ENCODE peak calls at places on chromosomes 1 and 21, in six cellular contexts. N is HL-60, E is A549, V is SK-N-SH, J is K562, T is HCT116. K is an unnamed sample.

GRCh38 chr1:150256549-150257341 is 829 bp upstream of the CA14 start:
- DNase-seq in N (peak), E (no peak), V (no peak), J (no peak), T (no peak), K (peak)

GRCh38 chr1:248243204-248243603 is 12.0 kb downstream of the OR2M4 start:
- DNase-seq in N (peak), E (peak), V (peak), J (peak), T (no peak), K (peak)

GRCh38 chr1:21861602-21862429 is 49.8 kb downstream of the LDLRAD2 start:
- DNase-seq in N (no peak), E (peak), V (no peak), J (no peak), T (no peak), K (no peak)

GRCh38 chr1:56286956-56287355 is 292.4 kb downstream of the PLPP3 start:
- DNase-seq in N (no peak), E (no peak), V (no peak), J (no peak), T (no peak), K (no peak)

GRCh38 chr1:111679541-111679940 is 59.7 kb downstream of the INKA2 start:
- DNase-seq in N (no peak), E (no peak), V (no peak), J (no peak), T (no peak), K (no peak)

GRCh38 chr1:47438321-47439150 is 692 bp downstream of the FOXD2 start:
- DNase-seq in N (peak), E (no peak), V (no peak), J (peak), T (no peak), K (peak)

GRCh38 chr1:17765444-17766411 is 10.6 kb downstream of the ACTL8 start:
- DNase-seq in N (no peak), E (peak), V (no peak), J (no peak), T (no peak), K (no peak)

GRCh38 chr1:188166654-188167053 is 1337.9 kb downstream of the PLA2G4A start:
- DNase-seq in N (no peak), E (no peak), V (no peak), J (no peak), T (no peak), K (no peak)

GRCh38 chr1:17510138-17510537 is 29.4 kb upstream of the ARHGEF10L start:
- DNase-seq in N (no peak), E (no peak), V (no peak), J (no peak), T (no peak), K (no peak)

GRCh38 chr1:5099558-5099957 is 445.1 kb downstream of the AJAP1 start:
- DNase-seq in N (no peak), E (no peak), V (no peak), J (no peak), T (no peak), K (no peak)

GRCh38 chr1:20373764-20374163 is 83.1 kb downstream of the VWA5B1 start:
- DNase-seq in N (no peak), E (no peak), V (no peak), J (no peak), T (no peak), K (no peak)

GRCh38 chr1:26391450-26391849 is 18.9 kb upstream of the ZNF683 start:
- DNase-seq in N (peak), E (peak), V (peak), J (peak), T (peak), K (peak)

GRCh38 chr1:33680281-33680840 is 183.5 kb upstream of the HMGB4 start:
- DNase-seq in N (no peak), E (no peak), V (no peak), J (no peak), T (no peak), K (no peak)

GRCh38 chr1:108082741-108083562 is 117.2 kb downstream of the SLC25A24 start:
- DNase-seq in N (no peak), E (no peak), V (no peak), J (no peak), T (no peak), K (peak)

GRCh38 chr1:101291562-101292035 is 54.8 kb downstream of the S1PR1 start:
- DNase-seq in N (peak), E (no peak), V (no peak), J (no peak), T (no peak), K (no peak)

GRCh38 chr1:46020005-46020404 is 112.4 kb downstream of the PIK3R3 start:
- DNase-seq in N (no peak), E (no peak), V (no peak), J (no peak), T (no peak), K (no peak)

GRCh38 chr1:151147132-151147503 is 687 bp upstream of the SEMA6C start:
- DNase-seq in N (no peak), E (no peak), V (no peak), J (no peak), T (no peak), K (no peak)

GRCh38 chr21:34933609-34934345 is 115.3 kb downstream of the RUNX1 start:
- DNase-seq in N (no peak), E (no peak), V (no peak), J (no peak), T (no peak), K (no peak)

GRCh38 chr1:168391759-168392681 is 111.3 kb downstream of the TBX19 start:
- DNase-seq in N (no peak), E (peak), V (no peak), J (no peak), T (no peak), K (no peak)

GRCh38 chr1:43586136-43586726 is 55.5 kb downstream of the PTPRF start:
- DNase-seq in N (no peak), E (no peak), V (no peak), J (no peak), T (no peak), K (no peak)

GRCh38 chr1:33337994-33338494 is 17.1 kb upstream of the A3GALT2 start:
- DNase-seq in N (no peak), E (no peak), V (no peak), J (no peak), T (no peak), K (no peak)

GRCh38 chr1:99447716-99448115 is 183.4 kb downstream of the PLPPR4 start:
- DNase-seq in N (no peak), E (no peak), V (no peak), J (no peak), T (no peak), K (no peak)

GRCh38 chr1:160675641-160676410 is 29.0 kb upstream of the SLAMF1 start:
- DNase-seq in N (peak), E (peak), V (peak), J (peak), T (peak), K (peak)

GRCh38 chr1:14010431-14010830 is 310.4 kb downstream of the PRDM2 start:
- DNase-seq in N (no peak), E (no peak), V (no peak), J (no peak), T (no peak), K (no peak)

GRCh38 chr21:35467536-35467935 is 418.4 kb upstream of the RUNX1 start:
- DNase-seq in N (no peak), E (no peak), V (no peak), J (no peak), T (no peak), K (no peak)

GRCh38 chr1:212234431-212235298 is 50.5 kb upstream of the PPP2R5A start:
- DNase-seq in N (peak), E (peak), V (peak), J (peak), T (peak), K (no peak)

GRCh38 chr1:11355594-11356467 is 82.8 kb downstream of the UBIAD1 start:
- DNase-seq in N (no peak), E (no peak), V (peak), J (no peak), T (no peak), K (peak)

GRCh38 chr1:169886422-169886821 is 7.3 kb downstream of the SCYL3 start:
- DNase-seq in N (no peak), E (no peak), V (no peak), J (no peak), T (no peak), K (no peak)

GRCh38 chr21:36419996-36420395 is 34.8 kb downstream of the CHAF1B start:
- DNase-seq in N (peak), E (peak), V (peak), J (peak), T (peak), K (peak)

GRCh38 chr1:28971980-28972771 is 57.8 kb downstream of the EPB41 start:
- DNase-seq in N (no peak), E (peak), V (no peak), J (no peak), T (peak), K (no peak)

GRCh38 chr1:27529638-27530018 is 39.7 kb upstream of the WASF2 start:
- DNase-seq in N (no peak), E (no peak), V (no peak), J (no peak), T (no peak), K (no peak)

GRCh38 chr1:111615874-111616715 is 3.5 kb upstream of the RAP1A start:
- DNase-seq in N (peak), E (no peak), V (no peak), J (no peak), T (no peak), K (no peak)

GRCh38 chr1:154466136-154466665 is 35.8 kb upstream of the TDRD10 start:
- DNase-seq in N (no peak), E (no peak), V (no peak), J (no peak), T (no peak), K (no peak)
- TF ChIP-seq REST in N (no peak), E (no peak), V (no peak), J (no peak), T (no peak), K (no peak)

DNA sequence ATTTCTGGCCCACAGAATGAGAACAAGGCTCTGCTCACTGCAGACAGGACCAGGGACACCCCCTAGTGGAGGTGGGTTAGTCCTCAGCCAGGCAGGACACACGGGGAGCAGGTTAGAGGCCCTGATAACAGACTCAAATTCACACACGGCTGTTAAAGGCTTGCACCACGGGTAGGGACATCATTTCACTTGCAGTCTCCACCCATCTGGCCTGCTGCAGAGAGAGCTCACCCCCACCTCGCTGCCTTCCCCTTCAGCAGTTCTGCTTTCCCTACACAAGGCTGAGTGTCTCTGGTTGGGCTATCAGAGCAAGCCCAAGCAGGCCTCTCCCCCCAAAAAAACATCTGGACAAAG is 20.6 kb downstream of the MEF2D start:
- DNase-seq in N (peak), E (no peak), V (no peak), J (no peak), T (no peak), K (no peak)
- TF ChIP-seq CTCF in N (no peak), E (no peak), V (no peak), J (peak), T (no peak), K (peak)

GRCh38 chr1:185480545-185480944 is 163.5 kb upstream of the IVNS1ABP start:
- DNase-seq in N (no peak), E (no peak), V (no peak), J (no peak), T (no peak), K (no peak)

GRCh38 chr1:185479781-185480180 is 162.7 kb upstream of the IVNS1ABP start:
- DNase-seq in N (no peak), E (no peak), V (no peak), J (no peak), T (no peak), K (no peak)

GRCh38 chr1:185478878-185479277 is 161.8 kb upstream of the IVNS1ABP start:
- DNase-seq in N (no peak), E (no peak), V (no peak), J (no peak), T (no peak), K (no peak)

GRCh38 chr1:185477638-185478216 is 160.7 kb upstream of the IVNS1ABP start:
- DNase-seq in N (peak), E (no peak), V (no peak), J (no peak), T (no peak), K (no peak)

GRCh38 chr1:185474440-185475149 is 157.6 kb upstream of the IVNS1ABP start:
- DNase-seq in N (no peak), E (no peak), V (no peak), J (no peak), T (no peak), K (no peak)
- TF ChIP-seq REST in N (no peak), E (no peak), V (no peak), J (no peak), T (no peak), K (no peak)

GRCh38 chr1:205585835-205586785 is 45.7 kb downstream of the ELK4 start:
- DNase-seq in N (no peak), E (no peak), V (no peak), J (no peak), T (no peak), K (no peak)

GRCh38 chr1:205585169-205585834 is 46.5 kb downstream of the ELK4 start:
- DNase-seq in N (no peak), E (no peak), V (no peak), J (no peak), T (no peak), K (no peak)

GRCh38 chr1:205582471-205583291 is 49.1 kb downstream of the ELK4 start:
- DNase-seq in N (no peak), E (no peak), V (peak), J (no peak), T (no peak), K (no peak)

GRCh38 chr1:205583461-205584130 is 48.2 kb downstream of the ELK4 start:
- DNase-seq in N (no peak), E (no peak), V (no peak), J (no peak), T (no peak), K (no peak)

DNA sequence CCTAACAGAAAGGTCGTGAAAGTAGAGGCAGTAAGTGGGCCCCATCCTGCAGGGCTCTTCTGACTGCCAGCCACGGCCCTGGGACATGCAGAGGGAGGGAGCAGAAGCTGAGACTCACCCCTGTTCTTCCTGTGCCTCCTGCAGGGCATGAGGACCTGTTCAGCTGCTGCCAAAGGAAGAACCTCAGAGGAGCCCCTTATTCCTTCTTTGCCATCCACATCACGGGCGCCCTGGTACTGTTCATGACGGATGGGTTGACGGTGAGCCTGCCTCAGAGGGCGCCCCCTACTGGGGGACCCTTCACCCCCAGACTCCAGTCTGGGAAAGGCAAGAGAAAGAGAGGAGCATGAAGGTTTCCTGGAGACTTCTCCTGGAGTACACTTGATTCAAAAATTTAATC is 47.1 kb downstream of the ELK4 start:
- DNase-seq in N (no peak), E (no peak), V (no peak), J (peak), T (no peak), K (no peak)
- TF ChIP-seq CTCF in N (no peak), E (peak), V (peak), J (peak), T (peak), K (peak)

GRCh38 chr1:92843046-92843423 is 11.2 kb downstream of the RPL5 start:
- DNase-seq in N (no peak), E (no peak), V (no peak), J (no peak), T (no peak), K (no peak)
- TF ChIP-seq REST in N (no peak), E (no peak), V (no peak), J (no peak), T (no peak), K (no peak)

GRCh38 chr1:243705585-243705984 is 144.5 kb downstream of the AKT3 start:
- DNase-seq in N (no peak), E (no peak), V (no peak), J (no peak), T (no peak), K (no peak)

GRCh38 chr1:243706563-243706962 is 143.5 kb downstream of the AKT3 start:
- DNase-seq in N (no peak), E (no peak), V (no peak), J (no peak), T (no peak), K (no peak)

GRCh38 chr1:243712242-243712641 is 137.8 kb downstream of the AKT3 start:
- DNase-seq in N (no peak), E (no peak), V (no peak), J (no peak), T (no peak), K (no peak)

GRCh38 chr1:243710467-243710866 is 139.6 kb downstream of the AKT3 start:
- DNase-seq in N (no peak), E (no peak), V (no peak), J (no peak), T (no peak), K (no peak)

DNA sequence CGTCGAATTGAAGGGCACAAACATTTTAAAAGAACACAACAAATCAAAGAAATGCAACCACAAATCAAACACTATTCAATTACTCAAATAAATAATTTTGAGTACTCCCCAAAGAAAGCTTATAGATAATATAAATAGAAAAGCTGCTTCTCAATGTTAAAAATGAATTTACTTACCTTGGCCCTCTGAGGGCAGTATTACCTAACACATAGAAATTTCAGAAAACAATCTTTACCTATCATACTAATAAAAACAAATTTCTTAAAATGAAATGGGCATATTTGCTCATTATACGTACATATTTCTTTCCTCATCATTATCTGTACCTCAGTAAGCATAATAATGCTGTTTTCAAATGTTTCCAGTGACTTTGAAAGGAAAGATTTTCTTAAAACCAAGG is 141.8 kb downstream of the AKT3 start:
- DNase-seq in N (no peak), E (no peak), V (no peak), J (no peak), T (no peak), K (no peak)
- TF ChIP-seq CTCF in N (no peak), E (peak), V (peak), J (no peak), T (no peak), K (peak)

GRCh38 chr1:221837886-221838285 is 96.0 kb upstream of the DUSP10 start:
- DNase-seq in N (no peak), E (no peak), V (no peak), J (no peak), T (no peak), K (no peak)
- TF ChIP-seq REST in N (no peak), E (no peak), V (no peak), J (no peak), T (no peak), K (no peak)

GRCh38 chr1:61337037-61337436 is 254.7 kb downstream of the NFIA start:
- DNase-seq in N (no peak), E (peak), V (no peak), J (no peak), T (no peak), K (peak)

GRCh38 chr1:61334718-61335589 is 252.6 kb downstream of the NFIA start:
- DNase-seq in N (no peak), E (no peak), V (peak), J (no peak), T (no peak), K (no peak)

GRCh38 chr1:61337981-61338848 is 255.9 kb downstream of the NFIA start:
- DNase-seq in N (no peak), E (peak), V (peak), J (no peak), T (peak), K (peak)

GRCh38 chr1:61338899-61339298 is 256.5 kb downstream of the NFIA start:
- DNase-seq in N (no peak), E (no peak), V (no peak), J (no peak), T (no peak), K (no peak)

GRCh38 chr1:61337471-61337870 is 255.1 kb downstream of the NFIA start:
- DNase-seq in N (no peak), E (no peak), V (no peak), J (no peak), T (no peak), K (peak)
- TF ChIP-seq CTCF in N (no peak), E (no peak), V (no peak), J (no peak), T (no peak), K (peak)

GRCh38 chr1:15360681-15361080 is 49.0 kb upstream of the EFHD2 start:
- DNase-seq in N (no peak), E (no peak), V (no peak), J (no peak), T (no peak), K (no peak)
- TF ChIP-seq REST in N (no peak), E (no peak), V (no peak), J (no peak), T (no peak), K (no peak)